ENCODE peak calls at places on chromosome 5, in nine cellular contexts. Y is A549, C is astrocyte of the spinal cord, O is breast epithelium, V is choroid plexus epithelial cell, K is heart left ventricle, T is right lobe of liver, G is suprapubic skin, Z is GM12865. Q is an unnamed sample.

GRCh38 chr5:114648940-114649339 is 287.1 kb downstream of the KCNN2 start:
- DNase-seq in Y (no peak), C (no peak), K (no peak), Z (peak), T (no peak), G (no peak), O (no peak), V (no peak), Q (no peak)

GRCh38 chr5:142680605-142681259 is 5.2 kb downstream of the FGF1 start:
- DNase-seq in O (no peak), Y (peak), T (no peak), C (peak), V (peak), G (no peak), K (no peak), Z (no peak), Q (no peak)

GRCh38 chr5:123785160-123786001 is 273.4 kb downstream of the CSNK1G3 start:
- DNase-seq in G (no peak), Z (no peak), V (peak), O (no peak), C (peak), K (no peak), Y (no peak), T (no peak), Q (no peak)

GRCh38 chr5:40577718-40578117 is 102.0 kb upstream of the PTGER4 start:
- DNase-seq in T (no peak), O (no peak), G (no peak), C (no peak), Z (no peak), V (no peak), K (no peak), Y (no peak), Q (no peak)

GRCh38 chr5:52580921-52581320 is 206.8 kb upstream of the ITGA1 start:
- DNase-seq in Y (no peak), O (no peak), K (no peak), T (no peak), V (peak), Z (no peak), G (no peak), C (peak), Q (no peak)

GRCh38 chr5:150512368-150512747 is 4.4 kb downstream of the NDST1 start:
- DNase-seq in G (no peak), Y (no peak), K (no peak), O (no peak), V (no peak), Z (no peak), T (peak), C (no peak), Q (no peak)

GRCh38 chr5:41115281-41115680 is 44.1 kb upstream of the MROH2B start:
- DNase-seq in Y (no peak), Z (no peak), G (no peak), O (no peak), C (peak), K (no peak), T (no peak), V (peak), Q (no peak)

GRCh38 chr5:150500905-150501304 is 7.0 kb upstream of the NDST1 start:
- DNase-seq in Y (no peak), V (no peak), C (no peak), G (no peak), T (no peak), K (no peak), Z (no peak), O (peak), Q (no peak)

GRCh38 chr5:177098772-177099152 is 12.0 kb downstream of the FGFR4 start:
- DNase-seq in G (no peak), Z (no peak), Y (no peak), C (no peak), O (no peak), T (no peak), V (peak), K (no peak), Q (no peak)

GRCh38 chr5:9361835-9362234 is 184.0 kb downstream of the SEMA5A start:
- DNase-seq in O (no peak), C (peak), Z (peak), G (no peak), Y (peak), V (peak), K (peak), T (peak), Q (peak)

GRCh38 chr5:36600847-36601527 is 5.4 kb upstream of the SLC1A3 start:
- DNase-seq in K (no peak), Z (no peak), C (no peak), V (no peak), T (no peak), Y (no peak), O (no peak), G (no peak), Q (no peak)

GRCh38 chr5:81552844-81553569 is 159.1 kb upstream of the ACOT12 start:
- DNase-seq in C (no peak), V (no peak), Y (no peak), G (no peak), O (no peak), T (no peak), K (no peak), Z (no peak), Q (no peak)

GRCh38 chr5:174307031-174307408 is 261.5 kb downstream of the NSG2 start:
- DNase-seq in Z (no peak), G (no peak), K (no peak), T (no peak), Y (no peak), C (no peak), O (no peak), V (no peak), Q (no peak)

GRCh38 chr5:152349683-152350526 is 55.2 kb downstream of the NMUR2 start:
- DNase-seq in K (peak), C (peak), O (no peak), Z (peak), V (peak), Y (peak), G (no peak), T (peak), Q (peak)

GRCh38 chr5:122129332-122129731 is at the start of gene ZNF474:
- DNase-seq in V (peak), Y (no peak), T (no peak), C (peak), K (peak), Z (no peak), G (no peak), O (no peak), Q (no peak)

GRCh38 chr5:36239370-36240293 is 2.1 kb downstream of the NADK2 start:
- DNase-seq in Y (no peak), Z (peak), O (no peak), K (no peak), V (no peak), C (peak), G (no peak), T (no peak), Q (peak)

GRCh38 chr5:64315778-64316177 is 150.1 kb downstream of the RNF180 start:
- DNase-seq in Z (no peak), V (no peak), C (peak), G (no peak), K (no peak), Y (no peak), O (no peak), T (no peak), Q (no peak)

GRCh38 chr5:912356-913091 is 19.8 kb downstream of the TRIP13 start:
- DNase-seq in Z (no peak), T (no peak), K (no peak), V (peak), Y (peak), G (no peak), O (peak), C (peak), Q (peak)
- TF ChIP-seq CTCF in Z (no peak), T (no peak), K (no peak), V (peak), Y (peak), G (no peak), O (no peak), C (peak), Q (peak)

GRCh38 chr5:104431946-104432345 is 869.4 kb upstream of the NUDT12 start:
- DNase-seq in G (no peak), V (no peak), O (no peak), Z (no peak), Y (no peak), C (no peak), T (no peak), K (no peak), Q (no peak)
- TF ChIP-seq CTCF in G (no peak), V (no peak), O (no peak), Z (no peak), Y (no peak), C (no peak), T (no peak), K (no peak), Q (no peak)

GRCh38 chr5:66828551-66829421 is 232.6 kb downstream of the MAST4 start:
- DNase-seq in Y (no peak), Z (no peak), C (peak), O (no peak), T (peak), V (peak), G (peak), K (peak), Q (no peak)
- TF ChIP-seq CTCF in Y (no peak), Z (no peak), C (no peak), O (no peak), T (no peak), V (no peak), G (no peak), K (no peak), Q (no peak)

GRCh38 chr5:32076699-32077695 is 97.1 kb downstream of the GOLPH3 start:
- DNase-seq in Y (peak), O (no peak), V (peak), K (peak), Z (peak), T (no peak), G (no peak), C (peak), Q (peak)
- TF ChIP-seq CTCF in Y (peak), O (peak), V (peak), K (peak), Z (peak), T (peak), G (peak), C (peak), Q (peak)

Q was measured in OCI-LY7.